ENCODE peak calls at places on chromosomes 7 and 10, in eight cellular contexts. B is renal cortical epithelial cell, R is SIG-M5, V is glutamatergic neuron, P is foreskin fibroblast, K is T-cell, Z is left lobe of liver, G is cardiac fibroblast. I is an unnamed sample.

GRCh38 chr7:901388-902154 is 25.2 kb downstream of the GET4 start:
- DNase-seq in B (peak), R (no peak), V (peak), P (peak), K (no peak), Z (peak), G (peak), I (peak)

GRCh38 chr10:24701447-24701846 is 22.2 kb downstream of the ARHGAP21 start:
- DNase-seq in B (no peak), R (no peak), V (no peak), P (no peak), K (no peak), Z (no peak), G (peak), I (no peak)

GRCh38 chr10:48606530-48607355 is 1.9 kb upstream of the ARHGAP22 start:
- DNase-seq in B (peak), R (no peak), V (no peak), P (peak), K (peak), Z (peak), G (peak), I (no peak)

GRCh38 chr10:29535012-29535777 is 99.6 kb downstream of the SVIL start:
- DNase-seq in B (peak), R (no peak), V (peak), P (peak), K (no peak), Z (no peak), G (peak), I (no peak)

GRCh38 chr7:128302110-128302509 is 41.6 kb downstream of the RBM28 start:
- DNase-seq in B (no peak), R (no peak), V (peak), P (no peak), K (no peak), Z (no peak), G (no peak), I (no peak)

GRCh38 chr7:67788689-67789088 is 792.1 kb downstream of the TYW1 start:
- DNase-seq in B (no peak), R (no peak), V (peak), P (peak), K (no peak), Z (peak), G (no peak), I (no peak)

GRCh38 chr10:11115337-11115736 is 97.7 kb downstream of the CELF2 start:
- DNase-seq in B (no peak), R (no peak), V (no peak), P (no peak), K (no peak), Z (no peak), G (no peak), I (no peak)

GRCh38 chr7:159153511-159153910 is 8.8 kb upstream of the VIPR2 start:
- DNase-seq in B (no peak), R (no peak), V (no peak), P (no peak), K (no peak), Z (no peak), G (no peak), I (no peak)

GRCh38 chr7:27200761-27201230 is 905 bp upstream of the HOXA13 start:
- DNase-seq in B (no peak), R (no peak), V (no peak), P (no peak), K (no peak), Z (peak), G (no peak), I (no peak)

GRCh38 chr10:96834121-96834520 is 2.0 kb downstream of the LCOR start:
- DNase-seq in B (no peak), R (no peak), V (no peak), P (no peak), K (no peak), Z (no peak), G (peak), I (no peak)

GRCh38 chr10:14477408-14477710 is 146.6 kb upstream of the FRMD4A start:
- DNase-seq in B (no peak), R (no peak), V (no peak), P (no peak), K (no peak), Z (no peak), G (peak), I (no peak)

GRCh38 chr7:107958764-107959526 is 44.0 kb downstream of the LAMB1 start:
- DNase-seq in B (peak), R (no peak), V (no peak), P (peak), K (no peak), Z (no peak), G (peak), I (no peak)

GRCh38 chr10:79153753-79154152 is 85.0 kb downstream of the ZMIZ1 start:
- DNase-seq in B (peak), R (no peak), V (no peak), P (no peak), K (no peak), Z (peak), G (no peak), I (no peak)

GRCh38 chr10:73894245-73894971 is 16.5 kb upstream of the PLAU start:
- DNase-seq in B (peak), R (no peak), V (no peak), P (peak), K (no peak), Z (no peak), G (peak), I (no peak)

GRCh38 chr7:159040912-159041711 is 103.6 kb downstream of the VIPR2 start:
- DNase-seq in B (no peak), R (no peak), V (peak), P (no peak), K (peak), Z (peak), G (no peak), I (no peak)

GRCh38 chr7:22630069-22630468 is 96.9 kb upstream of the IL6 start:
- DNase-seq in B (peak), R (no peak), V (no peak), P (no peak), K (no peak), Z (no peak), G (no peak), I (no peak)

GRCh38 chr7:157519246-157519645 is 182.4 kb downstream of the DNAJB6 start:
- DNase-seq in B (no peak), R (no peak), V (no peak), P (no peak), K (peak), Z (peak), G (no peak), I (no peak)

GRCh38 chr7:139106959-139107358 is 2.6 kb downstream of the ZC3HAV1 start:
- DNase-seq in B (no peak), R (no peak), V (no peak), P (no peak), K (no peak), Z (no peak), G (no peak), I (no peak)

GRCh38 chr10:101291254-101292193 is 62.3 kb upstream of the LBX1 start:
- DNase-seq in B (no peak), R (no peak), V (peak), P (no peak), K (no peak), Z (no peak), G (peak), I (no peak)

GRCh38 chr10:131742371-131743000 is 158.3 kb upstream of the PPP2R2D start:
- DNase-seq in B (no peak), R (no peak), V (no peak), P (no peak), K (peak), Z (no peak), G (no peak), I (no peak)

GRCh38 chr10:122567056-122567660 is 6.6 kb downstream of the DMBT1 start:
- DNase-seq in B (no peak), R (no peak), V (peak), P (no peak), K (no peak), Z (no peak), G (peak), I (no peak)

GRCh38 chr7:85185355-85186082 is 1.3 kb downstream of the SEMA3D start:
- DNase-seq in B (peak), R (no peak), V (peak), P (peak), K (no peak), Z (no peak), G (peak), I (no peak)

GRCh38 chr7:151856516-151856915 is 20.4 kb downstream of the PRKAG2 start:
- DNase-seq in B (no peak), R (no peak), V (no peak), P (no peak), K (no peak), Z (no peak), G (no peak), I (no peak)

GRCh38 chr7:87920578-87920977 is 13.5 kb upstream of the ADAM22 start:
- DNase-seq in B (no peak), R (no peak), V (no peak), P (no peak), K (no peak), Z (no peak), G (peak), I (no peak)